ENCODE peak calls at places on chromosomes 11 and 22, in five cellular contexts. Z, U, G, I and Q are unnamed samples.

GRCh38 chr11:103483996-103484395 is 374.8 kb downstream of the DYNC2H1 start:
- DNase-seq in G (no peak), Z (no peak), I (no peak), U (peak; percentile 15), Q (no peak)

GRCh38 chr11:44521148-44521547 is 44.3 kb upstream of the CD82 start:
- DNase-seq in Z (no peak), U (no peak), I (no peak), G (no peak), Q (no peak)

GRCh38 chr22:49658902-49659280 is 168.8 kb downstream of the BRD1 start:
- DNase-seq in Z (no peak), I (no peak), U (no peak), G (no peak), Q (no peak)

GRCh38 chr11:109037856-109038780 is 373.2 kb downstream of the DDX10 start:
- DNase-seq in G (peak; percentile 19), I (no peak), Z (no peak), U (peak; percentile 61), Q (no peak)

GRCh38 chr22:40114411-40114810 is 63.3 kb upstream of the TNRC6B start:
- DNase-seq in G (no peak), U (no peak), I (no peak), Z (no peak), Q (no peak)

GRCh38 chr11:126722006-126722736 is 278.4 kb downstream of the KIRREL3 start:
- DNase-seq in Z (no peak), I (no peak), U (peak; percentile 27), G (no peak), Q (no peak)

GRCh38 chr11:69337211-69337721 is 43.3 kb downstream of the MYEOV start:
- DNase-seq in U (peak; percentile 93), I (no peak), Z (no peak), G (peak; percentile 71), Q (no peak)

GRCh38 chr11:114307524-114308203 is 11.5 kb downstream of the NNMT start:
- DNase-seq in G (peak; percentile 44), Z (no peak), I (peak; percentile 76), U (peak; percentile 59), Q (no peak)

GRCh38 chr11:1852885-1853284 is at the start of gene LSP1:
- DNase-seq in Z (no peak), I (no peak), U (no peak), G (no peak), Q (peak; percentile 64)

GRCh38 chr11:12893787-12894672 is 115.1 kb upstream of the RASSF10 start:
- DNase-seq in Z (peak; percentile 44), G (peak; percentile 85), U (peak; percentile 52), I (peak; percentile 58), Q (peak; percentile 8)

GRCh38 chr11:40387240-40387980 is 1072.0 kb downstream of the LRRC4C start:
- DNase-seq in G (no peak), U (no peak), I (no peak), Z (no peak), Q (no peak)

GRCh38 chr22:44026630-44027511 is 2.8 kb downstream of the PARVB start:
- DNase-seq in Z (peak; percentile 19), U (peak; percentile 63), I (peak; percentile 75), G (no peak), Q (peak; percentile 61)

GRCh38 chr22:38957046-38957770 is at the start of gene APOBEC3A:
- DNase-seq in G (no peak), I (no peak), U (no peak), Z (no peak), Q (no peak)

GRCh38 chr11:68974421-68975194 is 6.2 kb downstream of the MRGPRD start:
- DNase-seq in G (no peak), U (peak; percentile 12), I (no peak), Z (no peak), Q (no peak)

GRCh38 chr11:69187540-69188065 is 31.9 kb downstream of the SMIM38 start:
- DNase-seq in U (no peak), Z (no peak), G (no peak), I (no peak), Q (no peak)

GRCh38 chr11:2588809-2589537 is 110.8 kb downstream of the KCNQ1OT1 start:
- DNase-seq in I (peak; percentile 26), G (no peak), Z (no peak), U (no peak), Q (no peak)

GRCh38 chr22:25702046-25702445 is 39.9 kb upstream of the MYO18B start:
- DNase-seq in G (peak; percentile 13), Z (no peak), I (no peak), U (peak; percentile 29), Q (no peak)

GRCh38 chr11:93542753-93543246 is 391 bp downstream of the SMCO4 start:
- DNase-seq in U (no peak), G (no peak), Z (no peak), I (no peak), Q (no peak)

GRCh38 chr11:93541154-93541553 is 2.0 kb downstream of the SMCO4 start:
- DNase-seq in I (no peak), Z (no peak), G (no peak), U (no peak), Q (no peak)

GRCh38 chr11:93545566-93545965 is 2.4 kb upstream of the SMCO4 start:
- DNase-seq in G (no peak), Z (no peak), I (no peak), U (no peak), Q (no peak)

GRCh38 chr11:93541884-93542752 is 1.1 kb downstream of the SMCO4 start:
- DNase-seq in Z (peak; percentile 71), U (peak; percentile 77), G (peak; percentile 54), I (peak; percentile 39), Q (peak; percentile 14)

GRCh38 chr11:93543292-93543977 is at the start of gene SMCO4:
- DNase-seq in Z (peak; percentile 72), I (peak; percentile 86), G (peak; percentile 34), U (peak; percentile 66), Q (peak; percentile 55)
- H3K4me3 ChIP-seq in Z (peak within 1 kb of the TSS; percentile 58), I (peak within 1 kb of the TSS; percentile 54), G (peak within 1 kb of the TSS; percentile 42), U (peak within 1 kb of the TSS; percentile 57), Q (peak within 1 kb of the TSS; percentile 85)

GRCh38 chr11:77687088-77687487 is 49.5 kb upstream of the CLNS1A start:
- DNase-seq in I (no peak), U (no peak), Z (no peak), G (no peak), Q (no peak)
- H3K36me3 ChIP-seq in I (peaks cover 13% of the 10 kb centered on the region), U (peaks cover 30% of the 10 kb centered on the region), Z (no peaks in the 10 kb centered on the region), G (no peaks in the 10 kb centered on the region), Q (peaks cover 55% of the 10 kb centered on the region)

DNA sequence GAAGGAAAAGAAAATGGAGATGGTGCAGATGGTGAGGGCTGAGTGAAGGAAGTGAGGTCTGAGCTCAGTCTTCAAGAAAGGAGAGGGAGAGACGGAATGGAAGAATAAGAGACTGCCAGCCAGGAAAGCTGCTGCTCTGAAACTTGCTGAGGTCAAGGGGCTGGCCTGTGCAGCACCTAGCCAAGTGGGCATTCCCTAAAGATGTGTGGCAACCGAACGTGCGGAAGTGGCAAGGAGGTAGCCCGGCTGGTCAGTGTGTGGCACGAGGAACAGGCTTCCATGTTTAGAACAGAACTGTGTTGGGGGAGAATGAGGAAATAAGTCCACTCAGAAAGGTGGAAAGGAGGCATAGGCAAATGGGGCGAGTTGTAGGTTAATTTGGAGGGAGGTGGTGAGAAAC is 7.6 kb upstream of the IGSF9B start:
- DNase-seq in I (no peak), Z (no peak), G (no peak), U (no peak), Q (no peak)
- H3K4me1 ChIP-seq in I (no peaks in the 10 kb centered on the region), Z (no peaks in the 10 kb centered on the region), G (no peaks in the 10 kb centered on the region), U (no peaks in the 10 kb centered on the region), Q (no peaks in the 10 kb centered on the region)

GRCh38 chr11:95506777-95507176 is 275.8 kb upstream of the SESN3 start:
- DNase-seq in U (no peak), I (no peak), G (no peak), Z (no peak), Q (no peak)

GRCh38 chr11:95512177-95512576 is 277.4 kb downstream of the FAM76B start:
- DNase-seq in Z (peak; percentile 31), G (no peak), I (peak; percentile 32), U (peak; percentile 69), Q (no peak)

GRCh38 chr11:95505927-95506426 is 275.0 kb upstream of the SESN3 start:
- DNase-seq in U (peak; percentile 52), Z (no peak), G (no peak), I (no peak), Q (no peak)

GRCh38 chr11:95507794-95508193 is 276.8 kb upstream of the SESN3 start:
- DNase-seq in G (no peak), U (no peak), I (no peak), Z (no peak), Q (no peak)

DNA sequence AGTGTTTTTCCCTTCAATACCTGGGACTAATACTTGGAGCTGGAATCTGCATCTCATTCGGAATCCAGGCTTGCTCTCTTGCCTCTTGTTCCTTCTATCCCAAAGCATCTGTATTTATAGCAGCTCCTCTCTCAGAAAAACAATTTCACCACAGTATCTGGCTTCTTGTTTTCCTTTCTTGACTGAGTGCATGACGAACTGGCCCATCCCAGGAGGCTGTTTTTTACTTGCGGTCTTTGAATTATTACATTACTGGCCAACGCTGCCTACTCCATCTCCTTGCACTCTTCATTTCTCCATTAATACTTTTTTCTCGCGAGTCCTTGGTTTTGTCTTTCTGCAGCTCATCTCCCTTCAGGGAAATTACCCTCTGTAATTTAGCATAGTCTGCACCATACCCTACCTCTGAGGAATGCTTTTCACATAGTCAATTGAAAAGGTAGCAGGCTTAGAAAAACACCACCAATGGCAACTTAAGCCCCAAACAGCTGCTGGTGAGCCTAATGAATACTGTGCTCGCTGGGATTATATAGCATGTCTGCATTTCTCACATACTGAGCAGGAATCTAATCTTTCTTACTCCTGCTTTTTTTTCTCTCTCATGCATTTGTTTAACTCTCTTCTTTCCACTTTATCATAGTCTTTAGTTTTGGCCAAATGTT is 277.3 kb upstream of the SESN3 start:
- DNase-seq in Z (no peak), U (no peak), I (no peak), G (no peak), Q (no peak)
- H3K4me3 ChIP-seq in Z (no peak overlapping the region), U (no peak overlapping the region), I (no peak overlapping the region), G (no peak overlapping the region), Q (no peak overlapping the region)

DNA sequence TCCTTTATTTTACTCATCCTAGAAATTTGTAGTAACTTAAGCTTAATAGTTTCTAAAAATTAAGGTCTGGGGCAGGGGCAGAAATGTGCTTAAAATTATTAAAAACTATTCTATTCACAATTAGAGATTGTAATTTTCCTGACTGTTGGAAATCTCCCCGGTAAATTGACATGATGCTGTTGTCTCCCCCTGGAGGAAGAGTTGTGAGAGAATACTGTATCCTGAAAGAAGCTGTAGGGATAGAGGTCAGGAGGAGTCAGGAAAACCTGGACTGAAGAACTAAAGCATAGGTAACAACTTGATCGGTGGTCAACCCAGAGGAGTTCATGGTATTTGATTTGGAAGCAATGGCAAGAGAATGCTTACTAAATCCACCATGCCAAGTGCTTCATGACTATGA is 16.2 kb upstream of the ESAM start:
- DNase-seq in G (no peak), Z (no peak), I (no peak), U (no peak), Q (no peak)
- H3K36me3 ChIP-seq in G (no peaks in the 10 kb centered on the region), Z (no peaks in the 10 kb centered on the region), I (peaks cover 2% of the 10 kb centered on the region), U (peaks cover 4% of the 10 kb centered on the region), Q (peaks cover 3% of the 10 kb centered on the region)

GRCh38 chr11:72623052-72623451 is 51.2 kb downstream of the PDE2A start:
- DNase-seq in I (no peak), Z (no peak), G (no peak), U (no peak), Q (no peak)
- H3K4me1 ChIP-seq in I (peaks cover 4% of the 10 kb centered on the region), Z (peaks cover 11% of the 10 kb centered on the region), G (no peaks in the 10 kb centered on the region), U (peaks cover 7% of the 10 kb centered on the region), Q (peaks cover 15% of the 10 kb centered on the region)

GRCh38 chr22:17106161-17106784 is 14.9 kb downstream of the TMEM121B start:
- DNase-seq in G (no peak), Z (no peak), I (no peak), U (no peak), Q (no peak)
- H3K4me3 ChIP-seq in G (no peak overlapping the region), Z (no peak overlapping the region), I (no peak overlapping the region), U (no peak overlapping the region), Q (peak overlapping the region; percentile 8)